ENCODE peak calls at places on chromosomes 13 and 19, in seven cellular contexts. V is AG20443; L is fibroblast of lung; S is endodermal cell; D is Jurkat, Clone E6-1; K is Calu3; Y is H4. A is an unnamed sample.

GRCh38 chr13:101258509-101258908 is 157.8 kb downstream of the NALCN start:
- DNase-seq in Y (no peak), S (no peak), D (no peak), L (no peak), V (no peak), K (no peak), A (no peak)

GRCh38 chr13:78608705-78609463 is 5.5 kb upstream of the POU4F1 start:
- DNase-seq in S (peak; percentile 67), K (no peak), Y (no peak), V (peak; percentile 40), L (peak; percentile 4), D (no peak), A (no peak)

GRCh38 chr19:21593934-21594844 is 88.8 kb downstream of the ZNF429 start:
- DNase-seq in K (no peak), Y (no peak), D (no peak), V (no peak), S (no peak), L (no peak), A (peak; percentile 41)

GRCh38 chr13:52159159-52159982 is at the start of gene NEK3:
- DNase-seq in V (peak; percentile 91), Y (peak; percentile 11), D (no peak), S (peak; percentile 89), K (peak; percentile 33), L (peak; percentile 74), A (peak; percentile 64)

GRCh38 chr13:38607136-38607535 is 79.7 kb upstream of the FREM2 start:
- DNase-seq in Y (no peak), K (no peak), L (no peak), S (no peak), D (no peak), V (no peak), A (no peak)

GRCh38 chr13:47672245-47672975 is 328.7 kb downstream of the SUCLA2 start:
- DNase-seq in V (no peak), D (no peak), K (no peak), S (no peak), L (peak; percentile 86), Y (no peak), A (no peak)

GRCh38 chr19:36605839-36606478 is 846 bp downstream of the ZNF382 start:
- DNase-seq in K (no peak), S (no peak), V (no peak), Y (no peak), L (no peak), D (no peak), A (no peak)

GRCh38 chr19:55149078-55150003 is at the start of gene TNNT1:
- DNase-seq in D (no peak), S (peak; percentile 80), K (peak; percentile 20), Y (no peak), L (no peak), V (no peak), A (peak; percentile 10)

GRCh38 chr19:47309608-47310007 is at the start of gene C5AR1:
- DNase-seq in D (no peak), L (no peak), Y (no peak), S (no peak), V (no peak), K (no peak), A (no peak)

GRCh38 chr13:35927554-35927953 is 203.6 kb downstream of the DCLK1 start:
- DNase-seq in K (no peak), Y (peak; percentile 6), V (peak; percentile 55), L (peak; percentile 67), D (no peak), S (no peak), A (no peak)